ENCODE peak calls at places on chromosomes 6 and 20, in four cellular contexts. N is testis, M is IMR-90, R is ovary. B is an unnamed sample.

GRCh38 chr6:14132244-14133220 is 15.0 kb downstream of the CD83 start:
- DNase-seq in N (no peak), M (no peak), R (no peak), B (no peak)

GRCh38 chr6:113076116-113076515 is 729.0 kb downstream of the RFPL4B start:
- DNase-seq in N (no peak), M (no peak), R (no peak), B (no peak)

GRCh38 chr20:11409526-11409925 is 508.2 kb upstream of the BTBD3 start:
- DNase-seq in N (no peak), M (no peak), R (no peak), B (no peak)

GRCh38 chr6:146154197-146154596 is 125.3 kb downstream of the GRM1 start:
- DNase-seq in N (no peak), M (no peak), R (no peak), B (no peak)

GRCh38 chr6:12186543-12186942 is 103.6 kb upstream of the EDN1 start:
- DNase-seq in N (no peak), M (no peak), R (no peak), B (no peak)

GRCh38 chr20:3239867-3240775 is 1.1 kb upstream of the SLC4A11 start:
- DNase-seq in N (no peak), M (no peak), R (no peak), B (peak; percentile 46)

GRCh38 chr6:139743629-139744028 is 369.2 kb upstream of the CITED2 start:
- DNase-seq in N (no peak), M (peak; percentile 92), R (no peak), B (no peak)

GRCh38 chr20:56731041-56731440 is 101.9 kb downstream of the TFAP2C start:
- DNase-seq in N (no peak), M (no peak), R (no peak), B (no peak)

GRCh38 chr6:17656092-17656491 is 50.6 kb downstream of the NUP153 start:
- DNase-seq in N (no peak), M (no peak), R (no peak), B (no peak)

GRCh38 chr6:17650910-17651309 is 50.8 kb downstream of the FAM8A1 start:
- DNase-seq in N (no peak), M (no peak), R (no peak), B (no peak)

GRCh38 chr6:17648745-17649144 is 48.6 kb downstream of the FAM8A1 start:
- DNase-seq in N (no peak), M (no peak), R (no peak), B (no peak)

GRCh38 chr6:17656644-17657043 is 50.1 kb downstream of the NUP153 start:
- DNase-seq in N (no peak), M (peak; percentile 3), R (no peak), B (no peak)

GRCh38 chr6:17653198-17653881 is 53.2 kb downstream of the FAM8A1 start:
- DNase-seq in N (no peak), M (no peak), R (no peak), B (no peak)
- H3K36me3 ChIP-seq in N (no peaks in the 10 kb centered on the region), M (peaks cover 29% of the 10 kb centered on the region), R (no peaks in the 10 kb centered on the region), B (peaks cover 11% of the 10 kb centered on the region)

GRCh38 chr6:20126102-20126752 is 86.0 kb downstream of the MBOAT1 start:
- DNase-seq in N (no peak), M (no peak), R (no peak), B (no peak)

GRCh38 chr6:20128018-20128417 is 84.3 kb downstream of the MBOAT1 start:
- DNase-seq in N (no peak), M (no peak), R (no peak), B (no peak)

GRCh38 chr6:20124545-20124944 is 87.7 kb downstream of the MBOAT1 start:
- DNase-seq in N (no peak), M (no peak), R (no peak), B (no peak)

GRCh38 chr6:20126789-20127653 is 85.2 kb downstream of the MBOAT1 start:
- DNase-seq in N (peak; percentile 83), M (peak; percentile 44), R (peak; percentile 64), B (peak; percentile 79)

DNA sequence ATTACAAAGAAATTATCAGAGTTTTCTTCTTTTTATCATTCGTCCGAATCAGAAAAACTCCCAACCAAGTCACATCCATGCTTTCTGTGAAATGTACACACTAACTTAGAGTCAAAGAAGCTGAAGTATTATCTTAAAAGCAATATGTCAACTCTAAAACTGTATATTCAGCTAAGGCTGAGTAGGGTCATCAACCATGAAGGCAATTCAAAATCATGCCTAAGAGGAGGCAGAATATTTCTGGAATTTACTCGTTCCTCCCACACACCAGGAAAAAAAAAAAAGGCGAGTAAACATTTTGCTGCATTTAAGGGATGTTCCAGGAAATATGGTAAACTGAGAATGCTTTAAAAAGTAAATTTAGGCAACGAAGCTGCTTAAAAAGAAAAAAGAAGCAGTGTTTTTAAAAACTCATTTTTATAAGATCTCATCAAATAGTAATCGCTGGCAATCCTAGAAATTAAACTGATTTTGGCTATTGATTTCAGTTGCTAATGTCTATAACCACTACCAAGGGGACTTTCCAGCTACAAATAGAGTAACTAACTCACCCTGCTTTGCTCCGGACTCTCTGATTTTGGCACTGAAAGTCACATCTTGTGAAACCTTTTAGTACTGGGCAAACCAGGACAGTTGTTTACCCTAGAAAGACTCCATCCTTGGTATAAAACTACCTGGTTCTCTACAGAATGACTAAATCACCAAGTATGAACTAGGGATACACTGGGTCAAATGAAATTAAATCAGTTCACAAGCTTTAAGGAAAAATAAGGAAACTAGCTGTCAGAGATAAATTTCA is 82.8 kb downstream of the MBOAT1 start:
- DNase-seq in N (no peak), M (peak; percentile 10), R (no peak), B (no peak)
- H3K27ac ChIP-seq in N (peak overlapping the region; percentile 4), M (no peak overlapping the region), R (peak overlapping the region; percentile 26), B (no peak overlapping the region)

GRCh38 chr20:48688579-48688978 is 139.2 kb downstream of the PREX1 start:
- DNase-seq in N (no peak), M (no peak), R (no peak), B (no peak)
- TF ChIP-seq POLR2A in N (no peak), M (no peak), R (no peak), B (no peak)

GRCh38 chr20:34996243-34996984 is 40.7 kb downstream of the MYH7B start:
- DNase-seq in N (no peak), M (no peak), R (no peak), B (no peak)
- H3K36me3 ChIP-seq in N (no peaks in the 10 kb centered on the region), M (peaks cover 72% of the 10 kb centered on the region), R (no peaks in the 10 kb centered on the region), B (no peaks in the 10 kb centered on the region)

DNA sequence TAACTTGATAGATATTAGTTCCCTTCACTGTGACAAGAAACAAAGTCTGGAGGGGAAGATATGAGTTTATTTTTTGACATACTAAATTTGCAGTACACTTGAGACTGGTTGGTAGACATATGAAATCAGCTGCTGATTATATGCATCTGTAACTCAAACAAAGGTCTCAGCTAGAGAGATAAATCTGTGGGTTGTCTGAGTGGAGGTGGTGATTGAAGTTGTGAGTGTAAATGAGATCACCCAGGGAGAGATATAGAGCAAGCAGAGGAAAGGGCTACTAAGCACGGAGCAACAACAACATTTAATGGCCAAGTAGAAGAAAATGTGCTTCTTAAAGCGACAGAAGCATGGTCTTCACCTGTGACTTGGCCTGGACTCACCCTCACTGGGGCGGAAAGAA is 173.2 kb upstream of the EYA4 start:
- DNase-seq in N (no peak), M (no peak), R (no peak), B (no peak)
- H3K27ac ChIP-seq in N (no peak overlapping the region), M (no peak overlapping the region), R (no peak overlapping the region), B (no peak overlapping the region)

DNA sequence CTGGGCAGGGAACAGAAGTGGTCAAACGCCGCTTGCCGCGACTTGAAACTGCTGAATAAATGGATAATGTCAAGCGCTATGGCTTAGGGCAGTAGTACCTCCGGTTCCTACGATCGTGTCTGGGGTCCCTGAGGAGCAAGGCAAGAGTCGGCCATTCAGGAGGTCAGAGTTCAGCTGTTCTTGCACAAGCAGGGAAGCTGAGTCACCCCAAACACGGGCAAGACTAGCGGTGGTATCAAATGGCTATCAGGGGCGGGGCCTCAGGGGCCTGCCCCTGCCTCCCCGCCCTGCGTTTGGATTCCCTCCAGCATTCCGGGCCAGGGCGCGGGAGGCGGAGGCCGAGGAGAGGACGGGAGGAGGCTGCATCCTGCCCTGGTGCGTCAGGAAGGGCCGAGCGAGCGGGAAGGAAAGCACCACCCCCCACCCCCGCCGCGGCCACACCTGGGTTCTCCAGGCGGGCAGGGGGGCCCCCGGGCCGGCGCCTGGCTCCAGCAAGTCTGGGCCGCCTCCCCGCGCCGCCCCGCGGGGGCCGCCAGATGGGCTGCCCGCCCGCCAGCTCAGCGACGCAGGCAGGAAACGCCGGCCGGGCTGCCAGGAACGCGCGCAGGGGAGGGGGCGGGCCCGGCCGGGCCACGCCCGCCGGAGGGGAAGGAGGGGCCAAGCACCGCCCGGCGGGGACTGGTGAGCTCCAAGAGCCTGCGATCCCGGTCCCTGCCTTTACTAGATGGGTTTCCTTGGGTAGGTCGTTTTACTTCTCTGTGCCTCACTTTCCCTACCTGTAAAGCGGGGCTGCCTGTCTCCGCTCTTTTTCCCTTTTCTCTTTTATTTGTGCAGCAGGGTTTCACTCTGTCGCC is 32.2 kb upstream of the ID1 start:
- DNase-seq in N (peak; percentile 92), M (peak; percentile 98), R (peak; percentile 95), B (peak; percentile 99)
- TF ChIP-seq POLR2A in N (no peak), M (peak; percentile 72), R (peak; percentile 74), B (peak; percentile 93)